ENCODE peak calls at places on chromosomes 13 and 19, in ten cellular contexts. E, G, H, B, F, N, R, Y, O and Z are unnamed samples.
A peak's percentile ranks its signal among the peaks of the same experiment; 100 is the strongest.

GRCh38 chr19:5083547-5083965 is 114.6 kb downstream of the KDM4B start:
- DNase-seq in E (no peak), G (no peak), H (peak; percentile 92), B (no peak), F (no peak), N (no peak), R (no peak), Y (no peak), O (no peak), Z (no peak)

GRCh38 chr19:17259934-17260333 is 4.6 kb downstream of the USHBP1 start:
- DNase-seq in E (no peak), G (no peak), H (no peak), B (no peak), F (peak; percentile 56), N (no peak), R (no peak), Y (no peak), O (no peak), Z (no peak)

GRCh38 chr19:12364391-12365093 is 941 bp downstream of the ZNF442 start:
- DNase-seq in E (no peak), G (no peak), H (peak; percentile 87), B (no peak), F (peak; percentile 19), N (peak; percentile 29), R (peak; percentile 34), Y (no peak), O (no peak), Z (no peak)

GRCh38 chr19:13825489-13826475 is 30.5 kb downstream of the ZSWIM4 start:
- DNase-seq in E (no peak), G (no peak), H (no peak), B (no peak), F (no peak), N (no peak), R (peak; percentile 78), Y (no peak), O (no peak), Z (no peak)

GRCh38 chr19:46866407-46867132 is 5.8 kb downstream of the ARHGAP35 start:
- DNase-seq in E (no peak), G (no peak), H (no peak), B (peak; percentile 92), F (no peak), N (no peak), R (no peak), Y (no peak), O (no peak), Z (no peak)

GRCh38 chr13:41059466-41059865 is 1.8 kb upstream of the WBP4 start:
- DNase-seq in E (no peak), G (no peak), H (no peak), B (no peak), F (no peak), N (no peak), R (no peak), Y (no peak), O (no peak), Z (no peak)

GRCh38 chr19:1102407-1103106 is 1.2 kb upstream of the GPX4 start:
- DNase-seq in E (peak; percentile 75), G (no peak), H (no peak), B (peak; percentile 97), F (no peak), N (peak; percentile 75), R (no peak), Y (peak; percentile 64), O (peak; percentile 98), Z (peak; percentile 99)

GRCh38 chr13:50122465-50122864 is 107.2 kb downstream of the KCNRG start:
- DNase-seq in E (no peak), G (no peak), H (no peak), B (no peak), F (no peak), N (no peak), R (no peak), Y (no peak), O (no peak), Z (no peak)

DNA sequence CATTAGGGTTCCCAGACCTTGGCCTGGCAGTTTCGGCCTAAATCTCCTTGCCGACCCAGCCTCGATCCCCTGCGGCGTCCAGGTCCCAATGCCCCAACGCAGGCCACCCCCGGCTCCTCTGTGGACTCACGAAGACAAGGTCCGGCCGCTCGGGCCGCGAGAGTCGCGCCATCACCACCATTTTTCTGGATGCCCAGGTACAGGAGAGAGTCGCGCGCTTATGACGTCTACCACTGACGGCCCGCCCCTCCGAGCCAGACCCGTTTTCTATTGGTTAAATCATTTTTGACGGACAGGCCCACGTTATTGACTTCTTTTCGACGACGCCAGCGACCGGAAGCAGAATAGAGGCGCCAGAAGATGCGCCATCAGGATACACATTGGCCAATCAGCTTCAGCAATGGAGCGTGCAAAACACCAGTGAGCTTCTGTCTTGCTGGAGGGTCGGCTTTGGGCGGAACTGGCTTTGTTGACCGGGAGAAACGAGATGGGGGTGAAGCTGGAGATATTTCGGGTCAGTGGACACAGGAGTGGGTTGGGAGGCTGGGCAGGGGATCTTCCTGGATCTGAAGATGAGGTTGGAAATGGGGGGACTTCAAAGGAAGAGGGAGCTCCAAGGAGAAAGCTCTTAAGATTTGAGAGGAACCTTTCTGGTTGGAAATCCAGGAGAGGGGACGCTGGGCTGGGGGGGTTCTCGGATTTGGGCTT is at the start of the genes PET100 and XAB2:
- DNase-seq in E (peak; percentile 98), G (peak; percentile 95), H (peak; percentile 99), B (peak; percentile 98), F (peak; percentile 97), N (peak; percentile 97), R (peak; percentile 96), Y (peak; percentile 95), O (peak; percentile 94), Z (peak; percentile 95)
- H3K4me3 ChIP-seq in E (peak within 1 kb of the TSS; percentile 99), G (peak within 1 kb of the TSS; percentile 99), H (peak within 1 kb of the TSS; percentile 99), B (peak within 1 kb of the TSS; percentile 92), F (peak within 1 kb of the TSS; percentile 90), N (peak within 1 kb of the TSS; percentile 93), R (peak within 1 kb of the TSS; percentile 91), Y (peak within 1 kb of the TSS; percentile 99), O (peak within 1 kb of the TSS; percentile 99), Z (peak within 1 kb of the TSS; percentile 77)

DNA sequence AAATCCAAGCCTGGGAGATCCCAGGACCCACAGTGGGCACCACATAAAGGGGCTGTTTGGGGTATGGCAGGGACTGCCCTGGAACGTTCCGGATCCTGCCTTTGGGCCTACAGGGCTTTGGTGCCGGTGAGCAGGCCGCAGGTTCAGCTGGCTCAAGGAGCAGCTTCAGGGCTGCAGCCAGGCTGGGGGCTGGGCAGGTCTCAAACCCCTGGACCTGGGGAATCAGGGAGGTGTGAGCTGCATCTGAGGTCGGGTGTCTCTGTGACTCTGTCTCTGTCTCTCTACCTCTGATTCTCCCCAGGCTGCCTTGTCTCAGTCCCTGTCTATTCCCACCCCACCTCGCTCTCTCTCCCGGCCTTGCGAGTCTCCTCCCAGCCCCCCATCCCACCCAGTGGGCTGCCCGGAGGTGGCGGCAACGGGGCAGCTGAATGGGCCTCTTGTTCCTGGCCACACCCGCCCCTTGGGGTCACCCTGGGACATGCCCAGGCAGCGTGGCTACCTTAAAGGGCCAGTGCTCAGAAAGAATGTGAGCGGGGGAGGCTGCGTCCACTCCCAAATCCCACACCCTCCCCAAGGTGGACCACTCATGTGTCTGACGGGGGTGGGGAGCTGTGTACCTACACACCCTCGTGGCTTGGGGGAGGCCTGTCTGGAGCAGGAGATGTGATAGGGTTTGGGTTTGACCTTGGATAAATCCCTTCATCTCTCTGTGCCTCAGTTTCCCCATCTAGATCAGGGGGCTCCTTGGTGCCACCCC is 31.1 kb downstream of the NFIC start:
- DNase-seq in E (no peak), G (no peak), H (no peak), B (no peak), F (peak; percentile 68), N (peak; percentile 57), R (peak; percentile 55), Y (no peak), O (no peak), Z (no peak)
- H3K4me3 ChIP-seq in E (peak overlapping the region; percentile 32), G (no peak overlapping the region), H (no peak overlapping the region), B (no peak overlapping the region), F (no peak overlapping the region), N (no peak overlapping the region), R (no peak overlapping the region), Y (peak overlapping the region; percentile 27), O (no peak overlapping the region), Z (no peak overlapping the region)

GRCh38 chr13:30848332-30849027 is 57.6 kb upstream of the MEDAG start:
- DNase-seq in E (no peak), G (no peak), H (no peak), B (no peak), F (no peak), N (no peak), R (no peak), Y (no peak), O (no peak), Z (no peak)

GRCh38 chr13:30847697-30848307 is 58.3 kb upstream of the MEDAG start:
- DNase-seq in E (no peak), G (no peak), H (no peak), B (no peak), F (no peak), N (no peak), R (no peak), Y (peak; percentile 54), O (peak; percentile 99), Z (peak; percentile 100)

GRCh38 chr13:30850867-30851211 is 55.2 kb upstream of the MEDAG start:
- DNase-seq in E (no peak), G (no peak), H (no peak), B (no peak), F (no peak), N (no peak), R (no peak), Y (no peak), O (no peak), Z (no peak)

GRCh38 chr13:30850204-30850866 is 55.7 kb upstream of the MEDAG start:
- DNase-seq in E (no peak), G (no peak), H (no peak), B (no peak), F (no peak), N (no peak), R (no peak), Y (no peak), O (no peak), Z (no peak)

DNA sequence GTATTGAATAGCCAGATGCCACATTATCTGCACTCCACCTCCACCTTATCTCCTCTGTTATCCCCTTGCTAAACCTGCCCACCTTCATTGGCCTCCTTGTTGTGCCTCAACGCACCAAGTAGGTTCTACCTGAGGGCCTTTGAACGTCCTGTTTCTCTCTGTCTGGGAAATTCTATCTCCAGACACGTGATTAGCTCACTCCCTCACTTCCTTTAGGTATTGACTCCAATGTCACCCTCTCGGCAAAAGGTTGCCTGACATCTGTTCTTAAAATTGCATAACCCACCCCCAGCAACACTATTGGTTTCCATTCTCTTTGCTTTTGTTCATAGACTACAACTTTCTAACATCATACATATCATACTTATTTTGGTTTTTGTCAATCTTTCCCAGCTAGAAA is 56.5 kb upstream of the MEDAG start:
- DNase-seq in E (no peak), G (no peak), H (no peak), B (no peak), F (no peak), N (no peak), R (no peak), Y (no peak), O (no peak), Z (no peak)
- H3K4me3 ChIP-seq in E (no peak overlapping the region), G (no peak overlapping the region), H (no peak overlapping the region), B (no peak overlapping the region), F (no peak overlapping the region), N (no peak overlapping the region), R (no peak overlapping the region), Y (no peak overlapping the region), O (no peak overlapping the region), Z (no peak overlapping the region)

DNA sequence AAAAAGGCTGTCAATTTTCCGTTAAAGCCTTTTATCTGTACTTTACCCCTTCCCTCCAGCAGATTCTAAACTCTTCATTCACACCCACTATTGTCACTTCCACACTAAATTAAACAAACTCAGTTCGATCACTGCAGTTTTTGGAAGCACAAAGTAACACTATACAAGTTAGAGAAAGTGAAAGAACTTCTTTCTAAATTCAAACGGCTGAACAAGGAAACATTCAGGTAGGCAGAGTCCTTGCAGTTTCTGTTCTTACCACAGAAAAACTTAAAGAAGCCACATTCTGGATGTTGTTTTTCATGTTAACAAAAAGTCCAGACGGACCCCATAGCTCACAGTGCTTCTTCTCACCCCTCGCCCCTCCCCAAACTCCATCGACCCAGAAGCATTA is 27.5 kb upstream of the UBE2L5 start:
- DNase-seq in E (no peak), G (no peak), H (no peak), B (no peak), F (no peak), N (no peak), R (no peak), Y (no peak), O (no peak), Z (no peak)
- H3K4me3 ChIP-seq in E (peak overlapping the region; percentile 80), G (peak overlapping the region; percentile 53), H (peak overlapping the region; percentile 29), B (peak overlapping the region; percentile 61), F (peak overlapping the region; percentile 0), N (peak overlapping the region; percentile 44), R (peak overlapping the region; percentile 27), Y (peak overlapping the region; percentile 99), O (peak overlapping the region; percentile 53), Z (peak overlapping the region; percentile 56)